ENCODE peak calls at places on chromosomes 12 and 14, in nine cellular contexts. F, A, Z, G, R, J, K, N and L are unnamed samples.

GRCh38 chr14:61737913-61738312 is 24.3 kb upstream of the SNAPC1 start:
- DNase-seq in F (no peak), A (no peak), Z (no peak), G (no peak), R (peak; percentile 0), J (peak; percentile 39), K (no peak), N (no peak), L (no peak)

GRCh38 chr14:51607677-51608076 is 44.0 kb upstream of the FRMD6 start:
- DNase-seq in F (no peak), A (peak; percentile 95), Z (peak; percentile 90), G (no peak), R (no peak), J (peak; percentile 76), K (no peak), N (no peak), L (no peak)

GRCh38 chr14:23617539-23617938 is 18.6 kb upstream of the DHRS2 start:
- DNase-seq in F (no peak), A (no peak), Z (no peak), G (no peak), R (no peak), J (no peak), K (no peak), N (no peak), L (no peak)

GRCh38 chr12:69580074-69580473 is 5.2 kb upstream of the CCT2 start:
- DNase-seq in F (no peak), A (no peak), Z (no peak), G (no peak), R (no peak), J (no peak), K (no peak), N (no peak), L (no peak)

GRCh38 chr12:52440821-52441319 is 6.7 kb upstream of the KRT75 start:
- DNase-seq in F (no peak), A (no peak), Z (no peak), G (no peak), R (no peak), J (peak; percentile 38), K (no peak), N (no peak), L (no peak)

GRCh38 chr14:60668431-60669112 is 19.3 kb upstream of the SIX1 start:
- DNase-seq in F (no peak), A (no peak), Z (no peak), G (no peak), R (no peak), J (no peak), K (no peak), N (no peak), L (no peak)

GRCh38 chr14:82385043-82385442 is 851.4 kb upstream of the SEL1L start:
- DNase-seq in F (no peak), A (peak; percentile 9), Z (no peak), G (no peak), R (no peak), J (peak; percentile 0), K (no peak), N (no peak), L (no peak)

GRCh38 chr14:67680121-67680602 is 5.7 kb upstream of the VTI1B start:
- DNase-seq in F (no peak), A (peak; percentile 89), Z (no peak), G (no peak), R (no peak), J (peak; percentile 85), K (no peak), N (no peak), L (no peak)

GRCh38 chr12:124779161-124780141 is 84.2 kb downstream of the SCARB1 start:
- DNase-seq in F (no peak), A (peak; percentile 11), Z (no peak), G (no peak), R (no peak), J (peak; percentile 64), K (no peak), N (no peak), L (no peak)

GRCh38 chr14:72924332-72924731 is 1.9 kb upstream of the DCAF4 start:
- DNase-seq in F (no peak), A (no peak), Z (no peak), G (no peak), R (no peak), J (no peak), K (no peak), N (no peak), L (no peak)

GRCh38 chr14:72921396-72921795 is 4.9 kb upstream of the DCAF4 start:
- DNase-seq in F (no peak), A (peak; percentile 30), Z (no peak), G (no peak), R (no peak), J (peak; percentile 18), K (no peak), N (no peak), L (no peak)

GRCh38 chr14:72917420-72917819 is 8.8 kb upstream of the DCAF4 start:
- DNase-seq in F (no peak), A (no peak), Z (no peak), G (no peak), R (no peak), J (no peak), K (no peak), N (no peak), L (no peak)

GRCh38 chr14:72916174-72916573 is 10.1 kb upstream of the DCAF4 start:
- DNase-seq in F (no peak), A (peak; percentile 33), Z (no peak), G (no peak), R (no peak), J (no peak), K (no peak), N (no peak), L (no peak)

DNA sequence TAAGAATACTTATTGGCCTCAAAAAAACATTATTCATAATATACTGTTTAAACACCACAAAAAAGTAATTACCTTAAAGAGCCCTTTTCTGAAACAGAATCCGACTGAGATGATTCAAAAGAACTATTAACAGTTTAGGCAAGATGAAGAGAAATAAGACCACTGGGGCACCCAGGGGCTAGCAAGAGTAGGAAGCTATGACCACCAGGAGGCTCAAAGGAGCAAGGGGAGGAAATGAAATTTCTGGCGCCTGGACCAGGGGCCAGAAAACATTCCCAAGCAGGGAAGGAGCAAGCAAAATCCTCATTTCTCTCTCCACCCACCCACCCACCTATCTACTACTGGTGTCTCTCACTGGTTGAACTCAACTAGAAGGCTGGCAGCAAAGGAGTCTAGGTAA is 6.3 kb upstream of the DCAF4 start:
- DNase-seq in F (no peak), A (no peak), Z (no peak), G (no peak), R (no peak), J (no peak), K (no peak), N (no peak), L (no peak)
- TF ChIP-seq CTCF in F (no peak), A (no peak), Z (peak; percentile 24), G (peak; percentile 31), R (no peak), J (peak; percentile 43), K (no peak), N (no peak), L (no peak)

DNA sequence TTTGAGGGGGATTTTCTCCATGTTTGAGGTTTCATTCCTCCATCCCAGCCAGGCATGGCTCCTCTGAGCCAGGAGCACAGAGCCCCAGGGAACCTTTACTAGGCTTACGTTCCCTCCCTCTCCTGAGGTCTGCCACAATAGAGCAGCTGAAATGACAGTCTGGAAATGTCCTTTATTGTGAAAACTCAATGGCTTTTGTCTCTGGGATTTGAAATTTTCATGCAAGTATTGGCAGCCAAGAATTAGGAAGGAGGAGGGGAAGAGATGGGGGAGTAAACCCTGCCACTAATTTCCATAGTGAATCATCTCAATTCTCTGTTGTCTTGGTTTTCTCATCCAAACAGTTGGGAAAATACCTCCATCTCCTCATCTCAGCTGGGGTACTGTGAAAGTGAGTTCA is 2.6 kb upstream of the PLEKHG3 start:
- DNase-seq in F (no peak), A (no peak), Z (no peak), G (no peak), R (no peak), J (no peak), K (no peak), N (no peak), L (no peak)
- TF ChIP-seq CTCF in F (no peak), A (no peak), Z (no peak), G (no peak), R (no peak), J (no peak), K (no peak), N (no peak), L (no peak)

DNA sequence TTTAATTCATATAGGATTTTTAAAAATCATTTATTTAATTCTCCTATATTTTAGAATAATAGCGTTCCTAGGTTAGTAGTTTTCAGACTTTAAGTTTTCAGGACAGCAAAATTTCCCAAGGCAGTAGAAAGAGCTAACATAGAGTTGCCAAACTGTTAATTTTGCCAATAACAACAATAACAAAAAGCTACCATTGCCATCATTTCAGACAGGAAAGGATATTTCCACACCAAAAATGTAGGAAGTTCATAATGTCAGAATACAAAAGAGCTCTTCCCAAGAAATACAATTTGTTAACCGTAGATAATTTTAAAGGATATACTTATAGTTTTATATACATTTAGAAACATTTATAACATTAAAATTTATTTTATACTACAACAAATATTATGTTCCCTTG is 81.4 kb upstream of the EEA1 start:
- DNase-seq in F (no peak), A (no peak), Z (no peak), G (no peak), R (no peak), J (no peak), K (no peak), N (no peak), L (no peak)
- TF ChIP-seq CTCF in F (no peak), A (no peak), Z (no peak), G (no peak), R (no peak), J (no peak), K (no peak), N (no peak), L (no peak)

GRCh38 chr12:28114488-28114887 is 75.8 kb upstream of the CCDC91 start:
- DNase-seq in F (no peak), A (peak; percentile 26), Z (no peak), G (no peak), R (no peak), J (no peak), K (no peak), N (no peak), L (no peak)

GRCh38 chr12:28107679-28108078 is 82.6 kb upstream of the CCDC91 start:
- DNase-seq in F (no peak), A (peak; percentile 20), Z (no peak), G (no peak), R (no peak), J (no peak), K (no peak), N (no peak), L (no peak)

GRCh38 chr12:28104893-28105864 is 85.1 kb upstream of the CCDC91 start:
- DNase-seq in F (no peak), A (no peak), Z (no peak), G (no peak), R (no peak), J (no peak), K (no peak), N (no peak), L (no peak)

GRCh38 chr12:28108599-28108998 is 81.7 kb upstream of the CCDC91 start:
- DNase-seq in F (no peak), A (no peak), Z (no peak), G (no peak), R (no peak), J (no peak), K (no peak), N (no peak), L (no peak)

GRCh38 chr12:28110329-28110728 is 79.9 kb upstream of the CCDC91 start:
- DNase-seq in F (no peak), A (no peak), Z (no peak), G (no peak), R (peak; percentile 6), J (peak; percentile 51), K (no peak), N (no peak), L (no peak)
- TF ChIP-seq CTCF in F (no peak), A (no peak), Z (no peak), G (no peak), R (no peak), J (peak; percentile 35), K (no peak), N (no peak), L (no peak)

GRCh38 chr12:21940972-21941521 is at the start of gene ABCC9:
- DNase-seq in F (peak; percentile 17), A (peak; percentile 52), Z (no peak), G (peak; percentile 40), R (no peak), J (peak; percentile 29), K (no peak), N (no peak), L (peak; percentile 63)
- TF ChIP-seq CTCF in F (no peak), A (no peak), Z (no peak), G (no peak), R (no peak), J (peak; percentile 8), K (no peak), N (no peak), L (no peak)